ENCODE peak calls at places on chromosome 17, in four cellular contexts. One of them, this sample, is unnamed.

GRCh38 chr17:28072935-28073533 is 30.6 kb downstream of the NLK start:
- DNase-seq in HepG2: no peak
- DNase-seq in K562: no peak
- DNase-seq in GM12878: no peak
- DNase-seq in this sample: no peak

GRCh38 chr17:82008258-82008940 is 14.3 kb downstream of the CENPX start:
- DNase-seq in HepG2: no peak
- DNase-seq in GM12878: no peak
- DNase-seq in K562: no peak
- DNase-seq in this sample: no peak

GRCh38 chr17:5002121-5002788 is 4.5 kb downstream of the KIF1C start:
- DNase-seq in GM12878: no peak
- DNase-seq in HepG2: no peak
- DNase-seq in K562: no peak
- DNase-seq in this sample: no peak

GRCh38 chr17:34341916-34342315 is 14.4 kb upstream of the CCL13 start:
- DNase-seq in GM12878: no peak
- DNase-seq in HepG2: no peak
- DNase-seq in K562: no peak
- DNase-seq in this sample: no peak

GRCh38 chr17:59561042-59561441 is 4.4 kb upstream of the DHX40 start:
- DNase-seq in HepG2: peak
- DNase-seq in GM12878: no peak
- DNase-seq in K562: peak
- DNase-seq in this sample: peak

GRCh38 chr17:36849871-36850348 is 87.4 kb upstream of the LHX1 start:
- DNase-seq in HepG2: no peak
- DNase-seq in GM12878: peak
- DNase-seq in K562: peak
- DNase-seq in this sample: peak

GRCh38 chr17:36034127-36034526 is 16.4 kb upstream of the CCL23 start:
- DNase-seq in GM12878: peak
- DNase-seq in K562: no peak
- DNase-seq in HepG2: no peak
- DNase-seq in this sample: no peak

GRCh38 chr17:73343168-73343634 is 31.4 kb upstream of the CDC42EP4 start:
- DNase-seq in HepG2: no peak
- DNase-seq in GM12878: no peak
- DNase-seq in K562: peak
- DNase-seq in this sample: no peak

GRCh38 chr17:2780931-2781454 is 15.2 kb upstream of the RAP1GAP2 start:
- DNase-seq in HepG2: no peak
- DNase-seq in GM12878: no peak
- DNase-seq in K562: no peak
- DNase-seq in this sample: no peak

GRCh38 chr17:83202002-83203000 is 122.9 kb downstream of the METRNL start:
- DNase-seq in HepG2: no peak
- DNase-seq in K562: no peak
- DNase-seq in GM12878: no peak
- DNase-seq in this sample: no peak

GRCh38 chr17:15232517-15232915 is 32.6 kb downstream of the PMP22 start:
- DNase-seq in K562: peak
- DNase-seq in GM12878: no peak
- DNase-seq in HepG2: no peak
- DNase-seq in this sample: no peak

GRCh38 chr17:15197229-15197628 is 67.9 kb downstream of the PMP22 start:
- DNase-seq in GM12878: no peak
- DNase-seq in HepG2: no peak
- DNase-seq in K562: no peak
- DNase-seq in this sample: no peak

GRCh38 chr17:39782481-39782880 is 44.7 kb downstream of the GRB7 start:
- DNase-seq in K562: no peak
- DNase-seq in GM12878: no peak
- DNase-seq in HepG2: no peak
- DNase-seq in this sample: no peak

DNA sequence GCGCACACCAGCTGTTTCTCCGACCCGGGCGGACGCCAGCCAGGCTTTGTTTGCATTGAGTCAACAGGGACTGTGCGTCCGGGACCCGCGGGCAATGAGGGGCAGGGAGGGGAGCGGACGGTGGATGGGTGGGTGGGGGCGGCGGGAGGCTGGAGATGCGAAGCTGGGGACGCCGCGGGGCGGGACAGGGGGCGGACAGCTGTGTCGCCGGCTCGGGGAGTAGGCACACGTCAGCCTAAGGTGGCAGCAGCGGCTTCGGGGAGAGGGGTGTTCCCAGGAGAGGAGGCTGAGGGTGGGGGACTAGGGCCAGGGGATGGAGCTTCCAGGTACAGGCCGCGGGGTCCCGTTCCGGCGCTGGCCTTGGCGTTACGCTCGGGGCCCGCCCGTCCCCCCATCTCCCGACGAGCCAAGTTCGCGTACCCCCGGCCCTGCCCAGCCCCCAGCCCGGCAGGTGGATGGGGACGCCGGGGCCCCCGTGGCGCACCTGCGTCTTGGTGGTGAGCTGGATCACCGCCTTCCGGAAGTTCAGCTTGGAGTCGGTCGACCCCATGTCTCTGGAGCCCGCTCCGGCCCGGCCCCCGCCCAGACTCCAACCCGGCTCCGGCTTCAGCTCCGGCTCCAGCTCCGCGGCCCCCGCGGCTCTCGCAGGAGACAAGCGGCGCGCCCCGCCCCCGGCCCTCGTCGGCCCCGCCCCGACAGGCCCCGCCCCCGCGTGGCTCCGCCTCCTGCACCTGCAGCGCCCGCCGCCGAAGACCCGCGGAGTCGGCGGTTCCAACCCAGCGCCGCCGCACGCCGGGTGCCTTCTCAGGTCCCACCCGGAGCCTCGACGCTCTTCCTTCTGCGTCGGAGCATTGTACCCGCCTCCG is at the start of gene HID1:
- DNase-seq in K562: peak
- DNase-seq in GM12878: no peak
- DNase-seq in HepG2: peak
- DNase-seq in this sample: no peak
- TF ChIP-seq ZBTB33 in K562: no peak
- TF ChIP-seq ZBTB33 in GM12878: no peak
- TF ChIP-seq ZBTB33 in HepG2: no peak
- TF ChIP-seq ZBTB33 in this sample: no peak

DNA sequence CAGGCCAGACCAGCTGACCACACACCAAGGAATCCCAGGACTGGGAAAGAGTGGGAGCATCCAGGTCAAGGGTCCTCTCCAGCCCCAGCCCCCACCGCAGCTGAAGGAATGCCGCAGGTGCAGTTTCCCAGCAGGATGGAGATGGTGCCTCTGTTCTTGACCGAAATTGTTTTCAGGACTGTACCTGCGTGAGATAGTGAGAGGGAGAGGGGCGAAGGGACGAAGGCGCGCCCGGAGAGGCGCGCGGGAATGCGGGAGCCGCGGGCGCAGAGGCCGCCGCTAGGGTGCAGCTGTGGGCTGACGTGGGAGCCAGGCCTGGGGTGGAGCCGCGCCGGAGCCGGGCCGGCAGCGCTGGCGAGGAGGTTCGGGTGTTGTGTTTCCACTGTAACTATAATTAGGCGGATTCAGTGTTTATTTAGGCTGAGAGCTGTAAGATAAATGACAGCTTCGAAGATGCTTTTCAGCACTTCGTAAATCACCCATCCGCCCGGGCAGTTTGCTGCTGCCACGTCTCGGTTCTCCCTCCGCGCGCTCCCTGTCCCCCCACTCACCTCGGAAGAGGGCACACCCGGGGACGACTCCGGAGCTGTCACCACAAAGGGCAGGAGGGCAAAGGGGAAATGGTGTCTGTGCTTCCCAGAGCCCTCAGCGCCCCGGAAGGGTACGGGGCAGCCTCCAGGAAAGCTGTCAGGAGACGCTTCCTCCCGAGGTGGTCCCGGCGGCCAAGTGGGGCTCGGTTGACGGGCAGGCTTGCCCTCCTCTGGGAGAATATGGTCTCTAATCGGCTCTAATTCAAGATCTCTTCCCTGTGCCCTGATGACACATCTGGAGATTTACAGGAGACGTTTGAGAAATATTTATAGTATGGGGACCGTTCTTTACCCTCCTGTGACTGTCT is 38.2 kb downstream of the HOXB1 start:
- DNase-seq in K562: peak
- DNase-seq in HepG2: no peak
- DNase-seq in GM12878: no peak
- DNase-seq in this sample: no peak
- TF ChIP-seq ZBTB33 in K562: no peak
- TF ChIP-seq ZBTB33 in HepG2: no peak
- TF ChIP-seq ZBTB33 in GM12878: no peak
- TF ChIP-seq ZBTB33 in this sample: no peak

GRCh38 chr17:64357191-64357981 is 33.3 kb downstream of the PECAM1 start:
- DNase-seq in K562: peak
- DNase-seq in GM12878: no peak
- DNase-seq in HepG2: no peak
- DNase-seq in this sample: no peak
- TF ChIP-seq ZBTB33 in K562: no peak
- TF ChIP-seq ZBTB33 in GM12878: no peak
- TF ChIP-seq ZBTB33 in HepG2: no peak
- TF ChIP-seq ZBTB33 in this sample: no peak

GRCh38 chr17:65918921-65919546 is 272.9 kb downstream of the CEP112 start:
- DNase-seq in GM12878: no peak
- DNase-seq in HepG2: peak
- DNase-seq in K562: no peak
- DNase-seq in this sample: no peak
- TF ChIP-seq ZBTB33 in GM12878: no peak
- TF ChIP-seq ZBTB33 in HepG2: no peak
- TF ChIP-seq ZBTB33 in K562: no peak
- TF ChIP-seq ZBTB33 in this sample: no peak

GRCh38 chr17:47304191-47304590 is 19.6 kb upstream of the EFCAB13 start:
- DNase-seq in K562: no peak
- DNase-seq in HepG2: no peak
- DNase-seq in GM12878: no peak
- DNase-seq in this sample: no peak

GRCh38 chr17:47300718-47301117 is 23.0 kb upstream of the EFCAB13 start:
- DNase-seq in HepG2: no peak
- DNase-seq in K562: no peak
- DNase-seq in GM12878: no peak
- DNase-seq in this sample: no peak

GRCh38 chr17:47301161-47301560 is 22.6 kb upstream of the EFCAB13 start:
- DNase-seq in GM12878: no peak
- DNase-seq in K562: no peak
- DNase-seq in HepG2: no peak
- DNase-seq in this sample: no peak

GRCh38 chr17:47299239-47299910 is 24.4 kb upstream of the EFCAB13 start:
- DNase-seq in GM12878: no peak
- DNase-seq in HepG2: no peak
- DNase-seq in K562: no peak
- DNase-seq in this sample: no peak

DNA sequence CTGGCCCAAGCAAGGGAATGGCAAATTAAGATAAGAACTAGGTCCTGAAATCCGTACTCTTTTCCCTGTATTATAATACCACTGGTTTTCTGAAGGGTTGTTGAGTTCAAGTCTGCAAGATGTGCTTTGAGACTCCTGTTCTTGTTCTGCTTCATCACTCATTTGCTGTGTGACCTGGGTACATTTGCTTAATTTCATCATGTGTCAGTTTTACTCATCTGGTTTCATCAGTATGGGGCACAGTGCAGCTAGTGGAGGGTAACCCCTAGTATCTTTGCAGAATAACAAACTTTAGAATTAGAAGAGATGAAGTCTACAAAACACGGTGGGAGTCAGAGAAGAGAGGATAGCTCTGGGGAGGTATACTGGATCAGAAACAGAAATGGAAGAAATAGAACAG is 21.9 kb upstream of the EFCAB13 start:
- DNase-seq in GM12878: no peak
- DNase-seq in K562: no peak
- DNase-seq in HepG2: no peak
- DNase-seq in this sample: no peak
- TF ChIP-seq ZBTB33 in GM12878: no peak
- TF ChIP-seq ZBTB33 in K562: no peak
- TF ChIP-seq ZBTB33 in HepG2: no peak
- TF ChIP-seq ZBTB33 in this sample: no peak

GRCh38 chr17:76384987-76385891 is 830 bp downstream of the SPHK1 start:
- DNase-seq in K562: peak
- DNase-seq in GM12878: no peak
- DNase-seq in HepG2: peak
- DNase-seq in this sample: no peak
- TF ChIP-seq ZBTB33 in K562: no peak
- TF ChIP-seq ZBTB33 in GM12878: no peak
- TF ChIP-seq ZBTB33 in HepG2: no peak
- TF ChIP-seq ZBTB33 in this sample: no peak

GRCh38 chr17:80264048-80264792 is 3.6 kb downstream of the RNF213 start:
- DNase-seq in GM12878: no peak
- DNase-seq in HepG2: no peak
- DNase-seq in K562: no peak
- DNase-seq in this sample: no peak
- TF ChIP-seq ZBTB33 in GM12878: no peak
- TF ChIP-seq ZBTB33 in HepG2: no peak
- TF ChIP-seq ZBTB33 in K562: no peak
- TF ChIP-seq ZBTB33 in this sample: no peak

GRCh38 chr17:76529224-76529642 is 8.3 kb downstream of the CYGB start:
- DNase-seq in K562: peak
- DNase-seq in GM12878: no peak
- DNase-seq in HepG2: no peak
- DNase-seq in this sample: no peak
- TF ChIP-seq ZBTB33 in K562: no peak
- TF ChIP-seq ZBTB33 in GM12878: no peak
- TF ChIP-seq ZBTB33 in HepG2: no peak
- TF ChIP-seq ZBTB33 in this sample: no peak

DNA sequence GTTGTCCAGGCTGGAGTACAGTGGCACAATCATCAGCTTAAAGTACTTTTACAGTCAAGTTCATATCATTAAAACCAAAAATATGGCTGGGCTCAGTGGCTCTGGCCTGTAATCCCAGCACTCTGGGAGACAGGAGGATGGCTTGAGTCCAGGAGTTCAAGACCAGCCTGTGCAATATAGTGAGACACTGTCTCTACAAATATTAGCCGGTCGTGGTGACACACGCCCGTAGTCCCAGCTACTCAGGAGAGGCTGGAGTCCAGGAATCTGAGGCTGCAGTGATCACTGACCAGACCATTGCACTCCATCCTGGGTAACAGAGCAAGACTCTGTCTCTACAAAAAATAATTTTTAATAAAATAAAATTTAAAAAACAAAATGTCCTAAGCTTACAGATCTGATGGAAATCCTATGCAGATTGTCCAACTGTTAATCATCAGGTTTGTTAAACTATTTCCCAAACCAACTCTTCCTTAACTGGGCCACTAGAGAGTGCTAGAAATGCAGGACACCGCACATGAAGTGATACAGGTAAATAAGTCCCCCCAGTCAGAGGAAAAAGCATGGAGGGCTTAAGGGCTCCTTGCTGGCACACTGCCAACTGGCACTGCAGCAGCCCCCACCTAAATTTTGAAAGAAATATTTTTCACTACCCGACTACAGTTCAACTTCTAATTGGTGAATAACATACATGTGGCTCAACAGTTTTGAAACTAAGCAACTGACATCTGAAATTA is 2.8 kb downstream of the USP22 start:
- DNase-seq in HepG2: peak
- DNase-seq in GM12878: no peak
- DNase-seq in K562: peak
- DNase-seq in this sample: peak
- TF ChIP-seq ZBTB33 in HepG2: no peak
- TF ChIP-seq ZBTB33 in GM12878: no peak
- TF ChIP-seq ZBTB33 in K562: no peak
- TF ChIP-seq ZBTB33 in this sample: no peak

This sample was measured in HCT116.